ENCODE peak calls at places on chromosome 17, in six cellular contexts. F is AG09309; A is psoas muscle; I is activated CD8-positive, alpha-beta memory T cell treated with anti-CD3 and anti-CD28 coated beads, Interleukin-2, amount 10 ng/mL, durations not matched to agents 7 days and 5 days; C is HFF-Myc; S is NCI-H510A treated with DMSO at 0.1 percent for 48 hours. Y is an unnamed sample.

GRCh38 chr17:14149751-14150150 is 80.4 kb downstream of the COX10 start:
- DNase-seq in F (no peak), A (no peak), I (no peak), C (no peak), S (no peak), Y (no peak)

GRCh38 chr17:40980594-40980993 is 3.5 kb downstream of the KRT40 start:
- DNase-seq in F (no peak), A (peak; percentile 17), I (no peak), C (no peak), S (peak; percentile 77), Y (no peak)

GRCh38 chr17:66941249-66941648 is 23.3 kb upstream of the CACNG4 start:
- DNase-seq in F (no peak), A (no peak), I (no peak), C (no peak), S (peak; percentile 72), Y (no peak)

GRCh38 chr17:41907185-41907556 is 11.6 kb downstream of the ACLY start:
- DNase-seq in F (peak; percentile 33), A (no peak), I (no peak), C (peak; percentile 59), S (no peak), Y (no peak)

GRCh38 chr17:76540381-76541300 is 797 bp downstream of the PRCD start:
- DNase-seq in F (peak; percentile 71), A (peak; percentile 93), I (no peak), C (peak; percentile 95), S (peak; percentile 97), Y (peak; percentile 88)

GRCh38 chr17:19766421-19767270 is 18.5 kb upstream of the ALDH3A1 start:
- DNase-seq in F (no peak), A (peak; percentile 84), I (peak; percentile 79), C (no peak), S (peak; percentile 76), Y (peak; percentile 89)

GRCh38 chr17:40168262-40168832 is 8.9 kb upstream of the RAPGEFL1 start:
- DNase-seq in F (peak; percentile 37), A (no peak), I (peak; percentile 56), C (peak; percentile 47), S (peak; percentile 62), Y (no peak)

GRCh38 chr17:7466644-7467341 is 12.6 kb downstream of the ZBTB4 start:
- DNase-seq in F (no peak), A (peak; percentile 83), I (no peak), C (no peak), S (no peak), Y (no peak)

GRCh38 chr17:28008526-28008925 is 34.0 kb upstream of the NLK start:
- DNase-seq in F (no peak), A (no peak), I (no peak), C (peak; percentile 46), S (no peak), Y (peak; percentile 83)

GRCh38 chr17:4420692-4421131 is 13.0 kb upstream of the SPNS3 start:
- DNase-seq in F (peak; percentile 45), A (no peak), I (peak; percentile 82), C (peak; percentile 37), S (peak; percentile 67), Y (peak; percentile 62)

GRCh38 chr17:64326420-64327054 is 63.5 kb upstream of the TEX2 start:
- DNase-seq in F (peak; percentile 91), A (peak; percentile 80), I (no peak), C (no peak), S (no peak), Y (no peak)

GRCh38 chr17:70608957-70609356 is 439.6 kb downstream of the KCNJ2 start:
- DNase-seq in F (no peak), A (no peak), I (no peak), C (no peak), S (no peak), Y (no peak)

GRCh38 chr17:79622201-79622601 is 11.3 kb upstream of the RBFOX3 start:
- DNase-seq in F (no peak), A (no peak), I (no peak), C (no peak), S (no peak), Y (no peak)

GRCh38 chr17:77373298-77374169 is 232.8 kb downstream of the SEC14L1 start:
- DNase-seq in F (no peak), A (peak; percentile 56), I (peak; percentile 75), C (no peak), S (no peak), Y (peak; percentile 53)

GRCh38 chr17:66716236-66717026 is 118.5 kb upstream of the CACNG5 start:
- DNase-seq in F (no peak), A (no peak), I (peak; percentile 33), C (no peak), S (no peak), Y (peak; percentile 22)

GRCh38 chr17:31413871-31414589 is 22.6 kb downstream of the RAB11FIP4 start:
- DNase-seq in F (peak; percentile 40), A (no peak), I (no peak), C (peak; percentile 21), S (no peak), Y (no peak)

GRCh38 chr17:18362509-18363020 is 785 bp downstream of the SHMT1 start:
- DNase-seq in F (no peak), A (peak; percentile 75), I (peak; percentile 49), C (no peak), S (peak; percentile 13), Y (peak; percentile 43)

GRCh38 chr17:73870035-73870434 is 225.8 kb upstream of the SDK2 start:
- DNase-seq in F (no peak), A (no peak), I (no peak), C (no peak), S (no peak), Y (no peak)

GRCh38 chr17:38967290-38967738 is at the start of gene FBXO47:
- DNase-seq in F (peak; percentile 28), A (peak; percentile 91), I (peak; percentile 93), C (no peak), S (no peak), Y (peak; percentile 56)

GRCh38 chr17:8151641-8152111 is 528 bp downstream of the PER1 start:
- DNase-seq in F (no peak), A (peak; percentile 96), I (peak; percentile 64), C (no peak), S (peak; percentile 52), Y (peak; percentile 52)

GRCh38 chr17:50051082-50051576 is 4.8 kb upstream of the ITGA3 start:
- DNase-seq in F (no peak), A (no peak), I (peak; percentile 85), C (peak; percentile 82), S (peak; percentile 45), Y (no peak)

GRCh38 chr17:43908111-43908721 is 880 bp upstream of the MPP2 start:
- DNase-seq in F (peak; percentile 34), A (peak; percentile 62), I (peak; percentile 52), C (no peak), S (peak; percentile 55), Y (peak; percentile 68)

GRCh38 chr17:81453049-81453448 is 57.8 kb downstream of the BAHCC1 start:
- DNase-seq in F (no peak), A (no peak), I (no peak), C (no peak), S (peak; percentile 10), Y (no peak)

GRCh38 chr17:4881761-4882555 is 17.4 kb upstream of the C17orf107 start:
- DNase-seq in F (no peak), A (peak; percentile 43), I (peak; percentile 65), C (no peak), S (peak; percentile 88), Y (peak; percentile 65)

GRCh38 chr17:75647061-75647460 is 13.8 kb downstream of the SMIM5 start:
- DNase-seq in F (no peak), A (no peak), I (no peak), C (no peak), S (no peak), Y (no peak)

GRCh38 chr17:8739104-8739503 is 5.5 kb downstream of the CCDC42 start:
- DNase-seq in F (no peak), A (no peak), I (no peak), C (no peak), S (no peak), Y (peak; percentile 80)

GRCh38 chr17:27596571-27597187 is 34.3 kb upstream of the LGALS9 start:
- DNase-seq in F (no peak), A (no peak), I (no peak), C (no peak), S (no peak), Y (no peak)

GRCh38 chr17:81434079-81434478 is 38.8 kb downstream of the BAHCC1 start:
- DNase-seq in F (no peak), A (peak; percentile 61), I (no peak), C (no peak), S (no peak), Y (no peak)

GRCh38 chr17:1197781-1198490 is 18.2 kb upstream of the ABR start:
- DNase-seq in F (no peak), A (peak; percentile 61), I (peak; percentile 96), C (no peak), S (no peak), Y (no peak)

GRCh38 chr17:10088444-10088843 is 110.0 kb downstream of the GAS7 start:
- DNase-seq in F (no peak), A (no peak), I (no peak), C (no peak), S (no peak), Y (no peak)

GRCh38 chr17:27319536-27320221 is 25.8 kb downstream of the WSB1 start:
- DNase-seq in F (no peak), A (peak; percentile 77), I (no peak), C (no peak), S (peak; percentile 63), Y (no peak)

GRCh38 chr17:4482338-4483011 is 16.2 kb upstream of the SPNS2 start:
- DNase-seq in F (no peak), A (no peak), I (no peak), C (no peak), S (no peak), Y (no peak)

GRCh38 chr17:14359251-14359939 is 58.5 kb downstream of the HS3ST3B1 start:
- DNase-seq in F (no peak), A (no peak), I (peak; percentile 72), C (no peak), S (no peak), Y (no peak)

GRCh38 chr17:10729334-10730193 is at the start of gene TMEM220:
- DNase-seq in F (no peak), A (peak; percentile 86), I (peak; percentile 40), C (no peak), S (peak; percentile 46), Y (peak; percentile 82)

GRCh38 chr17:35241520-35241919 is 1.4 kb upstream of the SLFN5 start:
- DNase-seq in F (no peak), A (no peak), I (peak; percentile 52), C (no peak), S (no peak), Y (no peak)

GRCh38 chr17:65413390-65413789 is 148.1 kb downstream of the AXIN2 start:
- DNase-seq in F (no peak), A (no peak), I (no peak), C (no peak), S (no peak), Y (no peak)

GRCh38 chr17:27671591-27671910 is 40.6 kb downstream of the LGALS9 start:
- DNase-seq in F (no peak), A (no peak), I (no peak), C (no peak), S (no peak), Y (no peak)

Y was measured in nephron progenitor cell.